ENCODE peak calls at places on chromosomes 4 and X, in five cellular contexts. Y, B, P, J and C are unnamed samples.

GRCh38 chr4:168955674-168956073 is 54.4 kb downstream of the CBR4 start:
- DNase-seq in Y (no peak), B (no peak), P (no peak), J (peak; percentile 57), C (no peak)

GRCh38 chr4:8191136-8191747 is 7.8 kb upstream of the SH3TC1 start:
- DNase-seq in Y (peak; percentile 77), B (peak; percentile 51), P (peak; percentile 28), J (peak; percentile 84), C (peak; percentile 94)

GRCh38 chr4:30863031-30863430 is 142.9 kb downstream of the PCDH7 start:
- DNase-seq in Y (peak; percentile 57), B (no peak), P (no peak), J (peak; percentile 51), C (peak; percentile 31)

GRCh38 chr4:16075061-16075460 is 8.8 kb downstream of the PROM1 start:
- DNase-seq in Y (no peak), B (no peak), P (no peak), J (no peak), C (no peak)

GRCh38 chrX:39731735-39732134 is 366.0 kb downstream of the BCOR start:
- DNase-seq in Y (no peak), B (no peak), P (no peak), J (no peak), C (no peak)

GRCh38 chr4:83040269-83040668 is 5.3 kb downstream of the COPS4 start:
- DNase-seq in Y (no peak), B (no peak), P (no peak), J (no peak), C (no peak)

GRCh38 chr4:162523171-162523570 is 359.4 kb upstream of the FSTL5 start:
- DNase-seq in Y (no peak), B (no peak), P (no peak), J (no peak), C (no peak)

GRCh38 chr4:36037127-36037526 is 207.2 kb downstream of the ARAP2 start:
- DNase-seq in Y (no peak), B (no peak), P (no peak), J (no peak), C (no peak)